ENCODE peak calls at places on chromosomes 13 and 19, in six cellular contexts. C is activated CD4-positive, alpha-beta T cell treated with anti-CD3 and anti-CD28 coated beads, Interleukin-2, amount 50 U/mL, for 24 hours; X is stimulated activated CD4-positive, alpha-beta T cell treated with anti-CD3 and anti-CD28 coated beads, Interleukin-4, amount 100 ng/mL, for 1 hour; M is NCI-H460; Q is NCI-H2081; L is activated CD8-positive, alpha-beta memory T cell treated with anti-CD3 and anti-CD28 coated beads, Interleukin-2, amount 10 ng/mL, durations not matched to agents 7 days and 5 days. Y is an unnamed sample.

GRCh38 chr13:91468301-91468700 is 69.9 kb downstream of the GPC5 start:
- DNase-seq in C (no peak), X (no peak), M (peak; percentile 2), Q (no peak), L (no peak), Y (no peak)

GRCh38 chr19:33780746-33781145 is 15.9 kb upstream of the KCTD15 start:
- DNase-seq in C (no peak), X (no peak), M (no peak), Q (no peak), L (no peak), Y (no peak)

GRCh38 chr13:20160346-20161274 is at the start of gene GJA3:
- DNase-seq in C (peak; percentile 36), X (peak; percentile 68), M (no peak), Q (no peak), L (peak; percentile 73), Y (no peak)

GRCh38 chr19:54420068-54420382 is 4.8 kb downstream of the TTYH1 start:
- DNase-seq in C (no peak), X (no peak), M (no peak), Q (no peak), L (no peak), Y (no peak)

GRCh38 chr13:78601124-78601885 is 2.0 kb downstream of the POU4F1 start:
- DNase-seq in C (no peak), X (no peak), M (no peak), Q (no peak), L (no peak), Y (no peak)

GRCh38 chr19:15438577-15438976 is 11.2 kb downstream of the WIZ start:
- DNase-seq in C (no peak), X (no peak), M (no peak), Q (no peak), L (no peak), Y (no peak)

GRCh38 chr19:49847731-49848696 is 2.9 kb upstream of the PTOV1 start:
- DNase-seq in C (no peak), X (no peak), M (no peak), Q (no peak), L (no peak), Y (peak; percentile 81)

GRCh38 chr19:48793271-48793670 is 17.6 kb downstream of the BCAT2 start:
- DNase-seq in C (no peak), X (no peak), M (no peak), Q (no peak), L (no peak), Y (no peak)

GRCh38 chr19:46515879-46516350 is 20.2 kb upstream of the PNMA8B start:
- DNase-seq in C (peak; percentile 27), X (peak; percentile 28), M (peak; percentile 19), Q (peak; percentile 18), L (no peak), Y (no peak)

GRCh38 chr13:33277946-33278345 is 7.6 kb downstream of the STARD13 start:
- DNase-seq in C (no peak), X (no peak), M (no peak), Q (no peak), L (no peak), Y (no peak)

GRCh38 chr19:38656171-38656981 is 8.9 kb downstream of the ACTN4 start:
- DNase-seq in C (peak; percentile 55), X (no peak), M (no peak), Q (no peak), L (no peak), Y (peak; percentile 30)

GRCh38 chr13:52353116-52353718 is 52.8 kb downstream of the THSD1 start:
- DNase-seq in C (no peak), X (no peak), M (no peak), Q (no peak), L (no peak), Y (no peak)

GRCh38 chr13:50387124-50387581 is 371.9 kb downstream of the KCNRG start:
- DNase-seq in C (no peak), X (peak; percentile 36), M (no peak), Q (peak; percentile 79), L (peak; percentile 49), Y (no peak)

GRCh38 chr19:7743425-7743841 is 3.9 kb downstream of the CD209 start:
- DNase-seq in C (no peak), X (no peak), M (no peak), Q (no peak), L (no peak), Y (no peak)

GRCh38 chr19:7868671-7869452 is 5.3 kb downstream of the PRR36 start:
- DNase-seq in C (peak; percentile 63), X (peak; percentile 86), M (peak; percentile 78), Q (no peak), L (peak; percentile 84), Y (peak; percentile 75)

GRCh38 chr13:58018020-58018419 is 386.5 kb downstream of the PCDH17 start:
- DNase-seq in C (no peak), X (no peak), M (no peak), Q (no peak), L (no peak), Y (no peak)